ENCODE peak calls at places on chromosomes 4 and X, in nine cellular contexts. X is PC-3, J is substantia nigra, O is GM12865, W is NCI-H2081, R is AG04450, Q is DMS 273 treated with DMSO at 0.1 percent for 48 hours, D is germinal center, K is left ventricle myocardium inferior. F is an unnamed sample.

GRCh38 chrX:96182366-96182765 is 502.3 kb upstream of the DIAPH2 start:
- DNase-seq in X (peak), J (no peak), O (peak), W (peak), R (peak), Q (peak), D (no peak), K (no peak), F (peak)

GRCh38 chr4:65968873-65969272 is 298.6 kb upstream of the EPHA5 start:
- DNase-seq in X (no peak), J (no peak), O (no peak), W (no peak), R (no peak), Q (no peak), D (no peak), K (no peak), F (no peak)

GRCh38 chr4:108170729-108171540 is 2.2 kb upstream of the LEF1 start:
- DNase-seq in X (no peak), J (no peak), O (no peak), W (no peak), R (no peak), Q (no peak), D (peak), K (no peak), F (no peak)

GRCh38 chr4:88275516-88275915 is 8.8 kb downstream of the PPM1K start:
- DNase-seq in X (peak), J (no peak), O (peak), W (no peak), R (no peak), Q (no peak), D (peak), K (no peak), F (peak)

GRCh38 chrX:150841466-150842197 is 56.8 kb downstream of the CD99L2 start:
- DNase-seq in X (peak), J (no peak), O (no peak), W (no peak), R (no peak), Q (no peak), D (no peak), K (no peak), F (peak)

GRCh38 chr4:122707503-122707902 is 25.0 kb upstream of the BBS12 start:
- DNase-seq in X (no peak), J (no peak), O (no peak), W (no peak), R (no peak), Q (no peak), D (no peak), K (no peak), F (no peak)

GRCh38 chrX:115589419-115589818 is 28.4 kb downstream of the PLS3 start:
- DNase-seq in X (peak), J (no peak), O (no peak), W (no peak), R (no peak), Q (no peak), D (no peak), K (no peak), F (no peak)

GRCh38 chrX:41722816-41723215 is 1.2 kb upstream of the GPR82 start:
- DNase-seq in X (no peak), J (no peak), O (no peak), W (no peak), R (peak), Q (no peak), D (no peak), K (no peak), F (no peak)

GRCh38 chr4:7792616-7793015 is 147.0 kb downstream of the AFAP1 start:
- DNase-seq in X (no peak), J (no peak), O (peak), W (no peak), R (no peak), Q (no peak), D (peak), K (no peak), F (no peak)

GRCh38 chr4:48439988-48440387 is 43.2 kb upstream of the SLC10A4 start:
- DNase-seq in X (no peak), J (no peak), O (no peak), W (no peak), R (no peak), Q (no peak), D (no peak), K (no peak), F (no peak)